ENCODE peak calls at places on chromosome 13, in ten cellular contexts. P, E, R, Y, B, Q, G, L, K and C are unnamed samples.

GRCh38 chr13:95588134-95588533 is 35.6 kb downstream of the CLDN10 start:
- DNase-seq in L (no peak), K (no peak), P (no peak), E (no peak), Q (no peak), G (no peak), B (no peak), Y (no peak), R (no peak), C (no peak)

GRCh38 chr13:114142137-114142550 is 9.7 kb upstream of the RASA3 start:
- DNase-seq in K (no peak), B (peak; percentile 13), G (no peak), Y (no peak), Q (no peak), P (no peak), L (no peak), E (no peak), R (no peak), C (no peak)

GRCh38 chr13:45718063-45718462 is 15.9 kb downstream of the CBY2 start:
- DNase-seq in B (no peak), R (peak; percentile 32), Y (peak; percentile 35), P (no peak), E (no peak), K (no peak), L (peak; percentile 38), Q (no peak), G (peak; percentile 13), C (no peak)

GRCh38 chr13:75762066-75762937 is 126.2 kb downstream of the LMO7 start:
- DNase-seq in B (peak; percentile 19), L (peak; percentile 76), P (no peak), Y (peak; percentile 86), Q (no peak), R (peak; percentile 64), G (peak; percentile 15), K (peak; percentile 26), E (peak; percentile 46), C (no peak)

GRCh38 chr13:101211261-101211660 is 205.0 kb downstream of the NALCN start:
- DNase-seq in K (no peak), R (peak; percentile 71), E (no peak), L (no peak), P (no peak), G (no peak), Y (no peak), Q (no peak), B (no peak), C (no peak)

GRCh38 chr13:72384879-72385278 is 342.6 kb downstream of the MZT1 start:
- DNase-seq in Q (peak; percentile 15), B (no peak), R (peak; percentile 60), G (peak; percentile 44), L (no peak), K (no peak), E (no peak), Y (no peak), P (peak; percentile 66), C (no peak)

GRCh38 chr13:98691360-98691759 is 61.1 kb downstream of the SLC15A1 start:
- DNase-seq in G (no peak), R (no peak), E (no peak), B (no peak), K (no peak), Y (no peak), L (no peak), Q (no peak), P (no peak), C (no peak)

GRCh38 chr13:44474122-44474910 is 100.7 kb downstream of the SERP2 start:
- DNase-seq in B (no peak), P (no peak), L (no peak), G (peak; percentile 3), K (no peak), Q (no peak), R (peak; percentile 29), E (no peak), Y (no peak), C (no peak)

GRCh38 chr13:76874466-76874865 is 11.7 kb downstream of the KCTD12 start:
- DNase-seq in G (no peak), Q (no peak), E (no peak), P (no peak), Y (no peak), K (no peak), B (no peak), R (no peak), L (no peak), C (no peak)

GRCh38 chr13:37656247-37656940 is 57.8 kb upstream of the POSTN start:
- DNase-seq in G (no peak), K (no peak), L (no peak), Q (no peak), E (no peak), R (peak; percentile 96), Y (no peak), B (no peak), P (no peak), C (no peak)

GRCh38 chr13:31172535-31172934 is 10.8 kb upstream of the HSPH1 start:
- DNase-seq in Y (no peak), B (no peak), Q (no peak), G (peak; percentile 94), R (peak; percentile 79), K (no peak), L (no peak), E (no peak), P (no peak), C (no peak)

GRCh38 chr13:31174018-31174417 is 12.3 kb upstream of the HSPH1 start:
- DNase-seq in Y (no peak), E (no peak), L (no peak), B (no peak), R (peak; percentile 68), Q (no peak), G (peak; percentile 38), K (no peak), P (no peak), C (no peak)

GRCh38 chr13:31168736-31169135 is 7.0 kb upstream of the HSPH1 start:
- DNase-seq in K (no peak), Y (no peak), Q (no peak), R (no peak), G (no peak), L (no peak), B (no peak), E (no peak), P (no peak), C (no peak)

GRCh38 chr13:31168166-31168565 is 6.5 kb upstream of the HSPH1 start:
- DNase-seq in L (no peak), K (no peak), Q (no peak), R (no peak), G (no peak), Y (no peak), E (no peak), B (no peak), P (no peak), C (no peak)

DNA sequence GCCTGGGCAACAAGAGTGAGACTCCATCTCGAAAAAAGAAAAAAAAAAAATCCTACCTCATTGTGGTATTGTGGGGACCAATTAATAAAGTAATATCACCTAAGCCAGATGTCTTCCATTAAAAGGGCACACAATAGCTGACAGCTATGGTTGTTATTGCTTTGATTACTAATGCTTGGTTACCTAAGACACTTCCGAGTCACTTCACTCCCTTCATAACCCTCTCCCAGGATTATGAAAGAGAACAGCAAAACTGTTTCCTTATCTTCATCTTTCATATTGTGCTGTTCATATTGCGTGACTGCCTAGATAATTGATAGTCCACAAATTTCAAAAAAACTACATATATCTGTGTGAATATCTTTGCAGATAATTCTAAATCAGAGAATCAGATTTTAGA is 10.3 kb upstream of the HSPH1 start:
- DNase-seq in Q (no peak), K (no peak), P (no peak), E (no peak), R (peak; percentile 40), G (no peak), Y (no peak), L (no peak), B (no peak), C (no peak)
- H3K4me3 ChIP-seq in Q (no peak overlapping the region), K (no peak overlapping the region), P (no peak overlapping the region), E (no peak overlapping the region), R (no peak overlapping the region), G (no peak overlapping the region), Y (no peak overlapping the region), L (no peak overlapping the region), B (no peak overlapping the region), C (no peak overlapping the region)

GRCh38 chr13:38753878-38754277 is 67.0 kb downstream of the FREM2 start:
- DNase-seq in B (no peak), G (no peak), R (no peak), E (no peak), K (no peak), Y (no peak), P (no peak), L (no peak), Q (no peak), C (no peak)

GRCh38 chr13:38759390-38759789 is 72.5 kb downstream of the FREM2 start:
- DNase-seq in Y (no peak), G (no peak), B (no peak), R (no peak), L (no peak), K (no peak), P (no peak), Q (no peak), E (no peak), C (no peak)

GRCh38 chr13:38752726-38753125 is 65.8 kb downstream of the FREM2 start:
- DNase-seq in Y (no peak), Q (no peak), K (no peak), E (no peak), B (no peak), G (no peak), L (no peak), P (no peak), R (no peak), C (no peak)

GRCh38 chr13:38758278-38758677 is 71.4 kb downstream of the FREM2 start:
- DNase-seq in R (no peak), K (no peak), Q (no peak), E (no peak), Y (no peak), L (no peak), G (no peak), B (no peak), P (no peak), C (no peak)

GRCh38 chr13:38755792-38756191 is 68.9 kb downstream of the FREM2 start:
- DNase-seq in G (no peak), E (no peak), P (no peak), L (no peak), Q (no peak), R (no peak), B (peak; percentile 69), Y (no peak), K (peak; percentile 60), C (no peak)
- H3K4me1 ChIP-seq in G (no peaks in the 10 kb centered on the region), E (no peaks in the 10 kb centered on the region), P (no peaks in the 10 kb centered on the region), L (no peaks in the 10 kb centered on the region), Q (no peaks in the 10 kb centered on the region), R (no peaks in the 10 kb centered on the region), B (peaks cover 7% of the 10 kb centered on the region), Y (no peaks in the 10 kb centered on the region), K (no peaks in the 10 kb centered on the region), C (no peaks in the 10 kb centered on the region)

GRCh38 chr13:51147732-51148131 is 36.7 kb upstream of the C13orf42 start:
- DNase-seq in K (no peak), Q (no peak), P (no peak), B (no peak), R (no peak), L (no peak), Y (no peak), E (no peak), G (no peak), C (no peak)
- H3K4me3 ChIP-seq in K (no peak overlapping the region), Q (no peak overlapping the region), P (no peak overlapping the region), B (no peak overlapping the region), R (no peak overlapping the region), L (no peak overlapping the region), Y (no peak overlapping the region), E (no peak overlapping the region), G (no peak overlapping the region), C (no peak overlapping the region)

DNA sequence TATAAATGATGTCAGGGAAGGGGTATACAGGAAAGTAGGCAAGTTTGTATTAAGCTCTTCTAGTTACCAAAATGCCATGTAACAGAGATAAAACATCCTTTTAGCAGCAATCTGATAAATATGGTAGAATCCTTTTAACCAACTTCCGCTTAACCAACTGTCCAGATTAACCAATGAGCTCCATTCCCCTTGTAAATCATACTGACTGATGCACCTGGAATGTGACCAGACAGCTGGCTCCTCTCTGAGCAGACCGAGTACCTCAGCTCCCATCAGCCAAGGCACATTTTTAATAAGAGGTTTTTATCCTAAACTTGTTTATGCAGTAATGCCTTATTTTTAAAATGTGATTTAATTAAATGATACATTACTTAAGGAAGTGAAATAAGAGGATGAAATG is 66.4 kb downstream of the KLF12 start:
- DNase-seq in E (no peak), Y (no peak), P (no peak), G (no peak), B (no peak), L (no peak), Q (no peak), R (no peak), K (no peak), C (no peak)
- H3K4me1 ChIP-seq in E (no peaks in the 10 kb centered on the region), Y (peaks cover 43% of the 10 kb centered on the region), P (no peaks in the 10 kb centered on the region), G (peaks cover 4% of the 10 kb centered on the region), B (no peaks in the 10 kb centered on the region), L (peaks cover 36% of the 10 kb centered on the region), Q (peaks cover 6% of the 10 kb centered on the region), R (peaks cover under 1% of the 10 kb centered on the region), K (peaks cover 29% of the 10 kb centered on the region), C (peaks cover 14% of the 10 kb centered on the region)